ENCODE peak calls at places on chromosomes 7 and 10, in six cellular contexts. M, E, P, Q, V and D are unnamed samples.

GRCh38 chr10:61760943-61761824 is 98.5 kb downstream of the CABCOCO1 start:
- DNase-seq in E (no peak), M (no peak), V (no peak), P (no peak), Q (no peak), D (no peak)

GRCh38 chr10:96984512-96985225 is 152.6 kb downstream of the LCOR start:
- DNase-seq in P (no peak), M (no peak), V (no peak), E (no peak), Q (no peak), D (no peak)

GRCh38 chr10:122407375-122408125 is 33.0 kb downstream of the PLEKHA1 start:
- DNase-seq in E (peak), M (no peak), P (no peak), V (peak), Q (no peak), D (no peak)

GRCh38 chr10:48821692-48822091 is 117.9 kb downstream of the LRRC18 start:
- DNase-seq in Q (no peak), V (no peak), E (no peak), M (no peak), P (no peak), D (no peak)

GRCh38 chr10:86194684-86195083 is 171.9 kb downstream of the GRID1 start:
- DNase-seq in E (no peak), P (no peak), Q (no peak), M (no peak), V (no peak), D (no peak)

GRCh38 chr10:103204353-103205255 is 11.5 kb upstream of the NT5C2 start:
- DNase-seq in M (no peak), Q (no peak), V (no peak), E (no peak), P (no peak), D (no peak)

GRCh38 chr10:49666054-49666453 is 13.4 kb upstream of the C10orf53 start:
- DNase-seq in Q (peak), V (no peak), E (no peak), P (no peak), M (no peak), D (no peak)

GRCh38 chr10:114070710-114071109 is 27.0 kb downstream of the ADRB1 start:
- DNase-seq in Q (no peak), P (no peak), E (no peak), M (no peak), V (no peak), D (no peak)

GRCh38 chr7:76507723-76508406 is 2.5 kb upstream of the UPK3B start:
- DNase-seq in Q (peak), V (no peak), E (no peak), P (peak), M (no peak), D (no peak)

GRCh38 chr7:73822319-73823173 is 8.2 kb upstream of the CLDN4 start:
- DNase-seq in V (peak), E (peak), Q (no peak), P (peak), M (no peak), D (no peak)

GRCh38 chr10:110398419-110399162 is 93.9 kb upstream of the SMNDC1 start:
- DNase-seq in M (peak), V (peak), Q (peak), P (no peak), E (no peak), D (no peak)

GRCh38 chr7:22660732-22661131 is 66.3 kb upstream of the IL6 start:
- DNase-seq in M (no peak), P (no peak), V (no peak), E (no peak), Q (no peak), D (no peak)

GRCh38 chr10:112526130-112526529 is 79.1 kb downstream of the VTI1A start:
- DNase-seq in P (no peak), Q (no peak), E (no peak), M (no peak), V (no peak), D (no peak)

GRCh38 chr10:29710128-29710527 is 75.4 kb upstream of the SVIL start:
- DNase-seq in E (no peak), V (no peak), Q (no peak), P (no peak), M (no peak), D (no peak)

GRCh38 chr7:71454981-71455380 is 323.0 kb downstream of the GALNT17 start:
- DNase-seq in P (no peak), V (no peak), E (no peak), Q (no peak), M (no peak), D (no peak)

GRCh38 chr7:114663502-114663901 is 248.9 kb downstream of the FOXP2 start:
- DNase-seq in Q (no peak), P (no peak), V (peak), E (no peak), M (no peak), D (no peak)

GRCh38 chr7:42456756-42457276 is 219.8 kb upstream of the GLI3 start:
- DNase-seq in E (no peak), Q (no peak), V (no peak), M (no peak), P (no peak), D (no peak)

GRCh38 chr10:122878799-122879338 is 512 bp downstream of the FAM24B start:
- DNase-seq in E (no peak), Q (no peak), P (peak), M (peak), V (no peak), D (no peak)

GRCh38 chr7:64868469-64868868 is 34.6 kb upstream of the ZNF273 start:
- DNase-seq in Q (peak), E (no peak), M (no peak), V (no peak), P (no peak), D (no peak)

GRCh38 chr10:74927701-74928100 is 101.3 kb downstream of the KAT6B start:
- DNase-seq in E (no peak), Q (no peak), V (no peak), M (no peak), P (no peak), D (no peak)

GRCh38 chr7:103637080-103637479 is 191.1 kb upstream of the SLC26A5 start:
- DNase-seq in Q (no peak), P (no peak), M (no peak), V (no peak), E (no peak), D (no peak)

GRCh38 chr10:96587255-96588059 is 645 bp upstream of the TM9SF3 start:
- DNase-seq in Q (peak), M (peak), V (peak), P (no peak), E (peak), D (no peak)

GRCh38 chr10:26432938-26433337 is 5.2 kb upstream of the APBB1IP start:
- DNase-seq in E (no peak), M (no peak), P (no peak), V (no peak), Q (peak), D (no peak)

GRCh38 chr7:157699357-157700013 is 362.7 kb downstream of the DNAJB6 start:
- DNase-seq in Q (no peak), V (no peak), P (peak), M (no peak), E (no peak), D (no peak)

GRCh38 chr10:36989233-36989632 is 136.2 kb upstream of the ANKRD30A start:
- DNase-seq in V (no peak), Q (no peak), E (no peak), M (no peak), P (peak), D (no peak)

GRCh38 chr7:155796381-155797261 is 15.6 kb downstream of the SHH start:
- DNase-seq in Q (peak), P (peak), V (no peak), M (peak), E (no peak), D (peak)

GRCh38 chr10:92123031-92123450 is 167.8 kb downstream of the CPEB3 start:
- DNase-seq in V (no peak), E (no peak), Q (peak), P (no peak), M (peak), D (no peak)

GRCh38 chr10:70255329-70256299 is 22.4 kb upstream of the PPA1 start:
- DNase-seq in V (no peak), Q (peak), M (no peak), E (no peak), P (no peak), D (no peak)

GRCh38 chr10:98391065-98391464 is 23.9 kb downstream of the PYROXD2 start:
- DNase-seq in M (no peak), Q (no peak), V (no peak), E (no peak), P (no peak), D (no peak)

GRCh38 chr7:128387663-128388485 is 21.9 kb downstream of the IMPDH1 start:
- DNase-seq in E (peak), P (peak), Q (peak), V (peak), M (peak), D (peak)

DNA sequence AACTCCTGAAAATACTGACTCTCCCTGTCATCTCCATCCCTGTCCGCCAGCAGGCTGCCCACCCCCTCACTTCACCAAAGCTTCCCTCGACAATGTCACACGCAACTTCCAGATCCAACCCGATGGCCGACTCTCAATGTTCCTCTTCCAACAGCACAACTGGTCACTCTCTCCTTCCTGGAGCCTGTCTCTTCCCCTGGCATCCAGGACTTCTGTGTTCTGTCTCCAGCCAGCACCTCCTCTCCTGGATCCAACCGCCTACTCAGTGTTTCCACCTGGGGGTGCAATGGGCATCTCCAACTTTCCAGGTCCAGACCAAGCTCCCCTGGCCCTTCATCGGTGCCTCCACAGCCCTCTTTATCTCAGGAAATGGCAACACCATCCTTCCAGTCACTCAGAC is 8.6 kb downstream of the CPA5 start:
- DNase-seq in Q (no peak), V (no peak), M (no peak), E (no peak), P (no peak), D (no peak)
- TF ChIP-seq CTCF in Q (no peak), V (no peak), M (no peak), E (no peak), P (no peak), D (no peak)

GRCh38 chr10:124824507-124824906 is 22.9 kb downstream of the ABRAXAS2 start:
- DNase-seq in Q (no peak), E (no peak), P (no peak), M (no peak), V (no peak), D (no peak)

GRCh38 chr10:124829447-124830115 is 28.0 kb downstream of the ABRAXAS2 start:
- DNase-seq in M (no peak), E (no peak), V (no peak), Q (no peak), P (no peak), D (no peak)

GRCh38 chr10:124830445-124830844 is 28.8 kb downstream of the ABRAXAS2 start:
- DNase-seq in P (no peak), V (no peak), M (no peak), Q (no peak), E (no peak), D (no peak)

GRCh38 chr10:124825702-124826101 is 24.1 kb downstream of the ABRAXAS2 start:
- DNase-seq in E (no peak), P (no peak), M (no peak), V (no peak), Q (no peak), D (no peak)

DNA sequence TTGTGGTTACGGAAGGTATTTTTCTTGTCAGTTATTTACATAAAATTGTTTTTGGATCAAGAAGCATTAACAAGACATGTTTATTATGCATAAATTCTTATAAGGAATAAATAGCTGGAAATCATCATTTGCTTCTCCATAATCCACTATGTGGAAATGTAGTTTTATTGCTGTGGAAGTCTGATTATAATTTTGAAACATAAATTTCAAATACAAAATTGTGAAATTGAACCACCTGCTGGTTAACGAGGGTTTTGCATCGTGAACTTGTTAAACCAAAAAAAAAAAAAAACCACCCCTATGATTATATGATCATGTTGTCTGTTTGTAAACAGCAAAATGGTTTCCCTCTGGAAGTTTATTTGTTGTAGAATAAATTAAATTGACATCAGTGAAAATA is 25.9 kb downstream of the ABRAXAS2 start:
- DNase-seq in V (no peak), P (no peak), E (no peak), M (no peak), Q (no peak), D (no peak)
- TF ChIP-seq CTCF in V (peak), P (peak), E (peak), M (peak), Q (no peak), D (peak)

GRCh38 chr7:130489140-130489967 is 2.5 kb upstream of the MEST start:
- DNase-seq in M (no peak), P (no peak), Q (no peak), E (no peak), V (no peak), D (no peak)

GRCh38 chr7:130488376-130489139 is 3.3 kb upstream of the MEST start:
- DNase-seq in P (no peak), M (no peak), E (no peak), V (no peak), Q (no peak), D (no peak)

GRCh38 chr7:130485734-130486113 is 6.2 kb upstream of the MEST start:
- DNase-seq in Q (no peak), V (no peak), M (no peak), E (no peak), P (no peak), D (no peak)

GRCh38 chr7:130486963-130487324 is 4.9 kb upstream of the MEST start:
- DNase-seq in M (no peak), P (no peak), E (no peak), Q (no peak), V (no peak), D (no peak)

DNA sequence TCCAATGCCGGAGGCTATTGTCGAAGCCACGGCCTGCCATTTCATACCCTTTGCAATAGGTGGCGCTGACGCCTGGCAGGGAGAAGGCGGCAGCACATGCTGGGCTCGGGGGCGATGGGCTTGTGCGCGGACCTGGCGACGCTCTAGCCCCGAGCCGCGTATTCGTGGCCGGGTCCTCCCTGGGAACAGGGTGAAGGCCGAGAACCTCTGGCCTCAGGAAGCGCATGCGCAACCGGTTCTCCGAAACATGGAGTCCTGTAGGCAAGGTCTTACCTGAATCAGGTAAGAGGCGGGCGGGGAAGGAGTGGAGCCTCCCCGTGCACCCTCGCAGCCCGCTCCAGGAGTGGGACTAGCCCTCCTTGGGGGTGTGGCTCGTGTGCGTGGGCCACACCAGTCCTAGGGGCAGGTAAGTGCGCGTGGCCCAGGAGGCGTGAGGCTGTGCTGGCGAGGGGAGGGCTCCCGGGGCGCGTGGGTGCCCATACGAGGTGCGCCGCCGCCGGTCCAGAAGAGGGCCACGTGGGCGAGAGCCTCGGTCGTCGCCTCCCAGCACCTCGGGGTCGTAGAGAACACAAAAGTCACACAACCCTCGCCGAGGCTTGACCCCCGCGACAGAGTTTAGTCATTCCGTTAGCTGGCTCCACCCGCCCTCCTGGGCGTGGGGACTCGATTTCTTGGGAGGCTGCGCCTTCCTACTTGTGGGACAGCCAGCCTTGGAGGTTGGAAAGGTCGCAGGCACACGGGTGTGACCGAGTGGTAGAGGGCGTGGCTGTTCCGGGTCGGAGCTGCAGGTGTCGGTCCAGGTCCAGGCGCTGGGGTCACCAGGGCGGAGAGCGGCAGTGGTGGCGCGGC is 5.5 kb upstream of the MEST start:
- DNase-seq in V (no peak), Q (peak), E (no peak), M (peak), P (peak), D (peak)
- TF ChIP-seq CTCF in V (peak), Q (peak), E (peak), M (peak), P (peak), D (peak)

GRCh38 chr7:111929258-111929657 is 276.9 kb downstream of the DOCK4 start:
- DNase-seq in M (no peak), V (no peak), E (no peak), P (no peak), Q (no peak), D (no peak)
- TF ChIP-seq CTCF in M (no peak), V (no peak), E (no peak), P (no peak), Q (no peak), D (no peak)

GRCh38 chr7:66142996-66143395 is 28.3 kb downstream of the CRCP start:
- DNase-seq in E (no peak), P (no peak), Q (no peak), M (peak), V (no peak), D (no peak)

GRCh38 chr7:66146701-66147100 is 32.1 kb downstream of the CRCP start:
- DNase-seq in E (no peak), V (peak), Q (no peak), M (no peak), P (no peak), D (no peak)

GRCh38 chr7:66142334-66142733 is 27.7 kb downstream of the CRCP start:
- DNase-seq in V (no peak), P (no peak), M (peak), E (no peak), Q (no peak), D (no peak)

GRCh38 chr7:66143876-66144332 is 29.3 kb downstream of the CRCP start:
- DNase-seq in P (no peak), V (no peak), E (no peak), M (no peak), Q (no peak), D (no peak)

DNA sequence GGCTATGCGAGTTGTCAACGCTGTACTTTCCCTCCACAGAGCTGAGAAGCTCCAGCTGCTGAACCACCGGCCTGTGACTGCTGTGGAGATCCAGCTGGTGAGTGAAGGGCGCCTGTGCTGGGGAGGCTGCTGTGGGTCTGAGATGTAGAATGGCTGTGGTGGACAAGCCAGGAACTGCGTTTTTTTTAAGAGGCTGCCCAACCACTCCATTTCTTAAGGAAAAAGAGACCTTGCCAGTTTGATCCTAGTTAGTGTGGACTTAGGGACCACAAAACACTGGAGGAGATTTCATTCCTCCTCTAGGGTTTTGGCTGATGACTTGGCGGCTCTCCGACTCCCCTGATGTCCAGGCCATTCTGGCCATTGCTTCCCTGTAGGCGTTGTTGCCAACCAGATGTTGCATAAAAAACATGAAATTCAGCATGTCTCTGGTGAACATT is 30.8 kb downstream of the CRCP start:
- DNase-seq in P (no peak), M (no peak), Q (peak), E (peak), V (no peak), D (no peak)
- TF ChIP-seq CTCF in P (no peak), M (no peak), Q (no peak), E (no peak), V (no peak), D (no peak)

DNA sequence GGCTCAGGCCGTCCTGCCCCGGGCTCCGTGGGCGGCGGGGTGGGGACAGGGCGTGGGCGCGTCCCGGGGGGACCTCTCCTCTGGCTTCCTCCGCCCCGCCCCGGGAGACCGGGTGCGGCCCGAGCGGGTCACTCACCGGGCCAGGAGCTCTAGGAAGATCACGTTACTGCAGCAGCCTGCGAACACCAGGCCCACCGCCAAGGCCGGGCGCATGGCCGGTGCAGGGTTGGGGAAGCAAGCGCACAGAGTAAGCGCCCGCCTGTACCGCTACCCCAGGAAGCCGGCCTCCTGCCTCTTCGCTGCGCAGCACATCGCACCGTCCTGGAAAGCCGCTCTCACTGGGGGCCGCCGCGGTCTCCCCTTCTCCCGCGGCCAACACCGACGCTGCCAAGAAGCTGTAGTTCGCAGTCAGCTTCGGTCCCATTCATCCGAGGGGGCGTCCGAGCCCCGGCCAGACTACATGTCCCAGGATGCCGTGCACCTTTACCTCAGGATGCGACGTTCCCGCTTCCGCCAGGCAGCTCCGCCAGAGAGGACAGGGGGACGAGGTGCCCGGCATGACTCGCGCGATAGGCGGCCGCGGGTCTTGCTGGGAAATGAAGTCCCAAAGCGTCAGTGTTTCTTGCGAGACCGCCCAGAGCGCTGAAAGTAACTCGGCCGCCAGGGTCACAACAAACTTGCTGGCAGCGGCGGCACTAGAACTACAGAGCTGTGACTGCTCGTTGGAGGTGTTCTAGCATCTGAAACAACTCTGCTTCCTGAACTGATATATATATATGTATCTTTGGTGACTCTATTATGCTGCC is at the start of gene SLC35B4:
- DNase-seq in V (peak), E (peak), M (peak), Q (peak), P (peak), D (peak)
- TF ChIP-seq CTCF in V (peak), E (peak), M (no peak), Q (peak), P (peak), D (peak)